ENCODE peak calls at places on chromosome 18, in nine cellular contexts. W, I, L, V, E, D, F, O and K are unnamed samples.
A peak's percentile ranks its signal among the peaks of the same experiment; 100 is the strongest.

GRCh38 chr18:32383040-32383819 is 87.5 kb downstream of the GAREM1 start:
- DNase-seq in W (no peak), O (no peak), L (peak; percentile 31), E (no peak), I (no peak), V (no peak), F (peak; percentile 59), D (peak; percentile 51), K (no peak)

GRCh38 chr18:46622999-46623398 is 34.0 kb downstream of the LOXHD1 start:
- DNase-seq in F (peak; percentile 13), E (no peak), V (no peak), D (no peak), L (no peak), O (no peak), I (no peak), W (no peak), K (no peak)

GRCh38 chr18:36899289-36899688 is 70.4 kb downstream of the KIAA1328 start:
- DNase-seq in E (no peak), L (no peak), V (no peak), W (peak; percentile 41), D (no peak), I (peak; percentile 31), O (no peak), F (no peak), K (no peak)

GRCh38 chr18:596288-596881 is 403 bp upstream of the CLUL1 start:
- DNase-seq in W (peak; percentile 83), F (no peak), E (no peak), L (peak; percentile 56), D (no peak), I (peak; percentile 87), O (no peak), V (peak; percentile 37), K (no peak)

GRCh38 chr18:36427369-36427768 is 129.9 kb downstream of the FHOD3 start:
- DNase-seq in O (no peak), I (no peak), W (no peak), L (no peak), D (no peak), V (no peak), E (no peak), F (no peak), K (no peak)

GRCh38 chr18:41666251-41666650 is 288.8 kb upstream of the PIK3C3 start:
- DNase-seq in D (no peak), L (no peak), V (no peak), O (no peak), W (no peak), I (no peak), E (no peak), F (no peak), K (no peak)

GRCh38 chr18:10841203-10841602 is 308.2 kb downstream of the PIEZO2 start:
- DNase-seq in I (no peak), E (no peak), L (no peak), O (no peak), D (no peak), W (no peak), V (no peak), F (peak; percentile 8), K (no peak)

GRCh38 chr18:58682429-58683069 is 11.3 kb downstream of the MALT1 start:
- DNase-seq in L (peak; percentile 77), E (no peak), O (no peak), F (peak; percentile 75), W (no peak), I (no peak), D (peak; percentile 69), V (no peak), K (no peak)

GRCh38 chr18:62979172-62979571 is 263.8 kb downstream of the PHLPP1 start:
- DNase-seq in W (no peak), O (no peak), V (no peak), I (no peak), E (no peak), F (peak; percentile 85), D (peak; percentile 91), L (peak; percentile 57), K (peak; percentile 36)

GRCh38 chr18:10164241-10165160 is 250.7 kb downstream of the VAPA start:
- DNase-seq in E (no peak), W (no peak), I (peak; percentile 28), D (no peak), L (no peak), V (no peak), F (no peak), O (no peak), K (no peak)

GRCh38 chr18:50053142-50053541 is 141.8 kb downstream of the MYO5B start:
- DNase-seq in E (no peak), F (no peak), O (no peak), I (no peak), L (no peak), W (no peak), V (no peak), D (no peak), K (no peak)

GRCh38 chr18:26656944-26657536 is 108.7 kb upstream of the KCTD1 start:
- DNase-seq in D (peak; percentile 83), F (peak; percentile 61), V (peak; percentile 54), W (peak; percentile 71), E (no peak), L (peak; percentile 69), O (no peak), I (peak; percentile 82), K (no peak)